ENCODE peak calls at places on chromosomes 2 and 18, in ten cellular contexts. One of them, this sample, is unnamed.
A peak's percentile ranks its signal among the peaks of the same experiment; 100 is the strongest.

GRCh38 chr18:79779700-79780190 is 18.0 kb upstream of the KCNG2 start:
- DNase-seq in CD8-positive, alpha-beta memory T cell: no peak
- DNase-seq in naive thymus-derived CD4-positive, alpha-beta T cell: no peak
- DNase-seq in HL-60: no peak
- DNase-seq in SJSA1: no peak
- DNase-seq in HFF-Myc: no peak
- DNase-seq in IMR-90: no peak
- DNase-seq in left ventricle myocardium inferior: no peak
- DNase-seq in stomach: no peak
- DNase-seq in neuronal stem cell: no peak
- DNase-seq in this sample: no peak

GRCh38 chr2:196598846-196599245 is 40.7 kb upstream of the CCDC150 start:
- DNase-seq in HFF-Myc: no peak
- DNase-seq in left ventricle myocardium inferior: no peak
- DNase-seq in naive thymus-derived CD4-positive, alpha-beta T cell: no peak
- DNase-seq in stomach: no peak
- DNase-seq in neuronal stem cell: no peak
- DNase-seq in HL-60: no peak
- DNase-seq in IMR-90: peak; percentile 68
- DNase-seq in CD8-positive, alpha-beta memory T cell: no peak
- DNase-seq in SJSA1: no peak
- DNase-seq in this sample: no peak

GRCh38 chr2:66570471-66570870 is 135.5 kb downstream of the MEIS1 start:
- DNase-seq in SJSA1: no peak
- DNase-seq in CD8-positive, alpha-beta memory T cell: no peak
- DNase-seq in HL-60: no peak
- DNase-seq in neuronal stem cell: no peak
- DNase-seq in HFF-Myc: no peak
- DNase-seq in left ventricle myocardium inferior: no peak
- DNase-seq in IMR-90: no peak
- DNase-seq in naive thymus-derived CD4-positive, alpha-beta T cell: no peak
- DNase-seq in stomach: no peak
- DNase-seq in this sample: no peak

GRCh38 chr18:43192408-43192807 is 76.9 kb upstream of the RIT2 start:
- DNase-seq in SJSA1: no peak
- DNase-seq in left ventricle myocardium inferior: no peak
- DNase-seq in IMR-90: no peak
- DNase-seq in neuronal stem cell: no peak
- DNase-seq in HL-60: no peak
- DNase-seq in HFF-Myc: no peak
- DNase-seq in CD8-positive, alpha-beta memory T cell: no peak
- DNase-seq in naive thymus-derived CD4-positive, alpha-beta T cell: no peak
- DNase-seq in stomach: no peak
- DNase-seq in this sample: no peak

GRCh38 chr2:166961933-166962332 is 73.7 kb downstream of the XIRP2 start:
- DNase-seq in IMR-90: peak; percentile 12
- DNase-seq in neuronal stem cell: no peak
- DNase-seq in HFF-Myc: no peak
- DNase-seq in SJSA1: no peak
- DNase-seq in HL-60: no peak
- DNase-seq in CD8-positive, alpha-beta memory T cell: no peak
- DNase-seq in naive thymus-derived CD4-positive, alpha-beta T cell: no peak
- DNase-seq in left ventricle myocardium inferior: no peak
- DNase-seq in stomach: no peak
- DNase-seq in this sample: no peak

GRCh38 chr2:96977631-96978195 is 8.7 kb downstream of the FAM178B start:
- DNase-seq in HL-60: no peak
- DNase-seq in stomach: no peak
- DNase-seq in HFF-Myc: peak; percentile 12
- DNase-seq in neuronal stem cell: no peak
- DNase-seq in IMR-90: peak; percentile 79
- DNase-seq in CD8-positive, alpha-beta memory T cell: no peak
- DNase-seq in naive thymus-derived CD4-positive, alpha-beta T cell: no peak
- DNase-seq in left ventricle myocardium inferior: no peak
- DNase-seq in SJSA1: no peak
- DNase-seq in this sample: no peak

GRCh38 chr2:33212151-33212550 is 264.3 kb upstream of the RASGRP3 start:
- DNase-seq in IMR-90: peak; percentile 98
- DNase-seq in HFF-Myc: no peak
- DNase-seq in HL-60: no peak
- DNase-seq in SJSA1: peak; percentile 69
- DNase-seq in naive thymus-derived CD4-positive, alpha-beta T cell: no peak
- DNase-seq in stomach: no peak
- DNase-seq in left ventricle myocardium inferior: no peak
- DNase-seq in CD8-positive, alpha-beta memory T cell: no peak
- DNase-seq in neuronal stem cell: no peak
- DNase-seq in this sample: no peak

GRCh38 chr2:108820439-108820838 is 33.9 kb downstream of the CCDC138 start:
- DNase-seq in SJSA1: no peak
- DNase-seq in HFF-Myc: no peak
- DNase-seq in CD8-positive, alpha-beta memory T cell: no peak
- DNase-seq in naive thymus-derived CD4-positive, alpha-beta T cell: no peak
- DNase-seq in left ventricle myocardium inferior: no peak
- DNase-seq in stomach: no peak
- DNase-seq in HL-60: no peak
- DNase-seq in IMR-90: no peak
- DNase-seq in neuronal stem cell: no peak
- DNase-seq in this sample: no peak

DNA sequence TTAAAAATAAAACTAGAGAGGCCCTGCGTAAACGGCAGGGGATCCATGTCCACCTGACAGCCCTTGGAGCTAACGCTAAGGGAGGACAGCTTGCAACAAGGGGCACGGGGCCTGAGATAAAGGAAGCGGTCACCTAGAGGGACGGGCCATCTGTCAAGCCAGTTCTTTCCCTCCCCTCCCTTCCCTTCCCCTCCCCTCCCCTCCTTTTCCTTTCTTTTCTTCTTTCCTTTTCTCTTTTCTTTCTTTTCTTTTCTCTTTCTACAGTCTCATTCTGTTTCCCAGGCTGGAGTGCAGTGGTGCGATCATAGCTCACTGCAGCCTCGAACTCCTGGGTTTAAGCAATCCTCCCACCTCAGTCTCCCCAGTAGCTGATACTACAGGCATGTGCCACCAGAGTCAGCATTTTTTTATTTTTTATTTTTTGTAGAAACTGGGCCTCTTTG is 34.5 kb upstream of the CTAGE1 start:
- DNase-seq in HL-60: no peak
- DNase-seq in stomach: no peak
- DNase-seq in CD8-positive, alpha-beta memory T cell: no peak
- DNase-seq in SJSA1: no peak
- DNase-seq in neuronal stem cell: no peak
- DNase-seq in left ventricle myocardium inferior: no peak
- DNase-seq in IMR-90: no peak
- DNase-seq in HFF-Myc: no peak
- DNase-seq in naive thymus-derived CD4-positive, alpha-beta T cell: no peak
- DNase-seq in this sample: no peak
- H3K4me3 ChIP-seq in HL-60: no peak overlapping the region
- H3K4me3 ChIP-seq in stomach: no peak overlapping the region
- H3K4me3 ChIP-seq in CD8-positive, alpha-beta memory T cell: no peak overlapping the region
- H3K4me3 ChIP-seq in SJSA1: no peak overlapping the region
- H3K4me3 ChIP-seq in neuronal stem cell: no peak overlapping the region
- H3K4me3 ChIP-seq in left ventricle myocardium inferior: no peak overlapping the region
- H3K4me3 ChIP-seq in IMR-90: no peak overlapping the region
- H3K4me3 ChIP-seq in HFF-Myc: no peak overlapping the region
- H3K4me3 ChIP-seq in naive thymus-derived CD4-positive, alpha-beta T cell: no peak overlapping the region
- H3K4me3 ChIP-seq in this sample: no peak overlapping the region

GRCh38 chr2:152395132-152396024 is 60.4 kb downstream of the FMNL2 start:
- DNase-seq in left ventricle myocardium inferior: no peak
- DNase-seq in stomach: no peak
- DNase-seq in HFF-Myc: no peak
- DNase-seq in IMR-90: peak; percentile 34
- DNase-seq in neuronal stem cell: no peak
- DNase-seq in naive thymus-derived CD4-positive, alpha-beta T cell: no peak
- DNase-seq in HL-60: no peak
- DNase-seq in CD8-positive, alpha-beta memory T cell: no peak
- DNase-seq in SJSA1: no peak
- DNase-seq in this sample: no peak
- H3K4me3 ChIP-seq in left ventricle myocardium inferior: peak overlapping the region; percentile 45
- H3K4me3 ChIP-seq in stomach: peak overlapping the region; percentile 10
- H3K4me3 ChIP-seq in HFF-Myc: no peak overlapping the region
- H3K4me3 ChIP-seq in IMR-90: no peak overlapping the region
- H3K4me3 ChIP-seq in neuronal stem cell: no peak overlapping the region
- H3K4me3 ChIP-seq in naive thymus-derived CD4-positive, alpha-beta T cell: no peak overlapping the region
- H3K4me3 ChIP-seq in HL-60: no peak overlapping the region
- H3K4me3 ChIP-seq in CD8-positive, alpha-beta memory T cell: no peak overlapping the region
- H3K4me3 ChIP-seq in SJSA1: peak overlapping the region; percentile 28
- H3K4me3 ChIP-seq in this sample: no peak overlapping the region

GRCh38 chr2:240255165-240255491 is 114.7 kb upstream of the OTOS start:
- DNase-seq in stomach: peak; percentile 23
- DNase-seq in left ventricle myocardium inferior: no peak
- DNase-seq in IMR-90: no peak
- DNase-seq in naive thymus-derived CD4-positive, alpha-beta T cell: no peak
- DNase-seq in neuronal stem cell: no peak
- DNase-seq in CD8-positive, alpha-beta memory T cell: no peak
- DNase-seq in HFF-Myc: no peak
- DNase-seq in HL-60: no peak
- DNase-seq in SJSA1: no peak
- DNase-seq in this sample: no peak
- H3K4me3 ChIP-seq in stomach: no peak overlapping the region
- H3K4me3 ChIP-seq in left ventricle myocardium inferior: peak overlapping the region; percentile 19
- H3K4me3 ChIP-seq in IMR-90: no peak overlapping the region
- H3K4me3 ChIP-seq in naive thymus-derived CD4-positive, alpha-beta T cell: no peak overlapping the region
- H3K4me3 ChIP-seq in neuronal stem cell: no peak overlapping the region
- H3K4me3 ChIP-seq in CD8-positive, alpha-beta memory T cell: no peak overlapping the region
- H3K4me3 ChIP-seq in HFF-Myc: no peak overlapping the region
- H3K4me3 ChIP-seq in HL-60: no peak overlapping the region
- H3K4me3 ChIP-seq in SJSA1: no peak overlapping the region
- H3K4me3 ChIP-seq in this sample: no peak overlapping the region

GRCh38 chr2:226971029-226971584 is 135.3 kb downstream of the RHBDD1 start:
- DNase-seq in SJSA1: no peak
- DNase-seq in HL-60: no peak
- DNase-seq in HFF-Myc: no peak
- DNase-seq in neuronal stem cell: no peak
- DNase-seq in IMR-90: no peak
- DNase-seq in CD8-positive, alpha-beta memory T cell: no peak
- DNase-seq in left ventricle myocardium inferior: no peak
- DNase-seq in naive thymus-derived CD4-positive, alpha-beta T cell: no peak
- DNase-seq in stomach: no peak
- DNase-seq in this sample: no peak
- H3K4me3 ChIP-seq in SJSA1: no peak overlapping the region
- H3K4me3 ChIP-seq in HL-60: no peak overlapping the region
- H3K4me3 ChIP-seq in HFF-Myc: no peak overlapping the region
- H3K4me3 ChIP-seq in neuronal stem cell: no peak overlapping the region
- H3K4me3 ChIP-seq in IMR-90: no peak overlapping the region
- H3K4me3 ChIP-seq in CD8-positive, alpha-beta memory T cell: no peak overlapping the region
- H3K4me3 ChIP-seq in left ventricle myocardium inferior: no peak overlapping the region
- H3K4me3 ChIP-seq in naive thymus-derived CD4-positive, alpha-beta T cell: no peak overlapping the region
- H3K4me3 ChIP-seq in stomach: no peak overlapping the region
- H3K4me3 ChIP-seq in this sample: peak overlapping the region; percentile 4

GRCh38 chr18:46061796-46062195 is 10.3 kb downstream of the PSTPIP2 start:
- DNase-seq in stomach: no peak
- DNase-seq in IMR-90: no peak
- DNase-seq in HL-60: no peak
- DNase-seq in CD8-positive, alpha-beta memory T cell: no peak
- DNase-seq in SJSA1: no peak
- DNase-seq in neuronal stem cell: no peak
- DNase-seq in HFF-Myc: no peak
- DNase-seq in left ventricle myocardium inferior: no peak
- DNase-seq in naive thymus-derived CD4-positive, alpha-beta T cell: no peak
- DNase-seq in this sample: no peak
- H3K4me3 ChIP-seq in stomach: no peak overlapping the region
- H3K4me3 ChIP-seq in IMR-90: no peak overlapping the region
- H3K4me3 ChIP-seq in HL-60: no peak overlapping the region
- H3K4me3 ChIP-seq in CD8-positive, alpha-beta memory T cell: no peak overlapping the region
- H3K4me3 ChIP-seq in SJSA1: no peak overlapping the region
- H3K4me3 ChIP-seq in neuronal stem cell: no peak overlapping the region
- H3K4me3 ChIP-seq in HFF-Myc: no peak overlapping the region
- H3K4me3 ChIP-seq in left ventricle myocardium inferior: no peak overlapping the region
- H3K4me3 ChIP-seq in naive thymus-derived CD4-positive, alpha-beta T cell: no peak overlapping the region
- H3K4me3 ChIP-seq in this sample: no peak overlapping the region

GRCh38 chr2:232367016-232367415 is 11.5 kb upstream of the ALPP start:
- DNase-seq in HL-60: no peak
- DNase-seq in SJSA1: no peak
- DNase-seq in CD8-positive, alpha-beta memory T cell: no peak
- DNase-seq in neuronal stem cell: no peak
- DNase-seq in naive thymus-derived CD4-positive, alpha-beta T cell: no peak
- DNase-seq in HFF-Myc: no peak
- DNase-seq in stomach: no peak
- DNase-seq in IMR-90: no peak
- DNase-seq in left ventricle myocardium inferior: no peak
- DNase-seq in this sample: no peak

GRCh38 chr2:232365621-232366321 is 12.8 kb upstream of the ALPP start:
- DNase-seq in neuronal stem cell: no peak
- DNase-seq in CD8-positive, alpha-beta memory T cell: no peak
- DNase-seq in IMR-90: peak; percentile 21
- DNase-seq in stomach: no peak
- DNase-seq in HL-60: peak; percentile 21
- DNase-seq in SJSA1: no peak
- DNase-seq in HFF-Myc: no peak
- DNase-seq in left ventricle myocardium inferior: no peak
- DNase-seq in naive thymus-derived CD4-positive, alpha-beta T cell: no peak
- DNase-seq in this sample: no peak

GRCh38 chr2:232361646-232362045 is 16.9 kb upstream of the ALPP start:
- DNase-seq in HFF-Myc: no peak
- DNase-seq in SJSA1: no peak
- DNase-seq in left ventricle myocardium inferior: no peak
- DNase-seq in IMR-90: no peak
- DNase-seq in stomach: no peak
- DNase-seq in naive thymus-derived CD4-positive, alpha-beta T cell: no peak
- DNase-seq in neuronal stem cell: no peak
- DNase-seq in CD8-positive, alpha-beta memory T cell: no peak
- DNase-seq in HL-60: no peak
- DNase-seq in this sample: no peak

GRCh38 chr2:232362174-232362913 is 16.2 kb upstream of the ALPP start:
- DNase-seq in CD8-positive, alpha-beta memory T cell: no peak
- DNase-seq in HFF-Myc: no peak
- DNase-seq in IMR-90: no peak
- DNase-seq in neuronal stem cell: no peak
- DNase-seq in left ventricle myocardium inferior: no peak
- DNase-seq in stomach: no peak
- DNase-seq in SJSA1: no peak
- DNase-seq in naive thymus-derived CD4-positive, alpha-beta T cell: no peak
- DNase-seq in HL-60: no peak
- DNase-seq in this sample: no peak

DNA sequence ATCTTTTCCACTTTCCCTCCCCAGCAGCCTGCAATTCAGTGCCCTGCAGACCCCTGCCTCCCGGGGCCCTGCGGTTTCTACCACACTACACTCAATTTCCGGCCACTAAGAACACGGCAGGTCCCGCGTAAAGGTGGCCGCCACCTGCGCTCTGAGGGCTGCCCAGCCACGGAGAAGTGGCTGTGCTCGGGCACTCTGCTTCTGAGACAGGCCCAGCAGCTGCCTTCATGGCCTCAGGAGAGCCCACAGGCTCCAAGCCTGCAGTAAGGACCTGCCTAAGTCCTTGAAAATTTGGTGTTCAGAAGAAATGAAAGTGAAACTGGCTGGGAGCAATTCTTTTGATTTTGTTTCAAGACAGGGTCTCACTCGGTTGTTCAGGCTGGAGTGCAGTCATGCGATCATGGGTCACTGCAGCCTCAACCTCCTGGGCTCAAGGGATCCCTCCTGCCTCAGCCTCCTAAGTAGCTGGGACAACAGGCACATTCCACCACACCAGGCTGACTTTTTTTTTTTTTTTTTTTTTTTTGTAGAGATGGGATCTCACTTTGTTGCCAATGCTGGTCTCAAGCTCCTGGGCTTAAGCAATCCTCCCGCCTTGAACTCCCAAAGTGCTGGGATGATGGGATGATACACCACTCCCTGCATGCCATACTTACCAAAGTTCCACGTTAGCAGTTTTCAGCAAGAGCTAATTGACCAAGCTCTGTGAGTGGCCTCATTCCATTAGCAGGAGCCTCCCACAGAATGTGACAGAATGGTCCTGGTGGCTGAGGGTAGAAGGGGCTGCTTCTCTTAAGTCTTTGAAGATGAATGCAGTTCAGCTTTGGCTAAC is 14.6 kb upstream of the ALPP start:
- DNase-seq in CD8-positive, alpha-beta memory T cell: no peak
- DNase-seq in HFF-Myc: no peak
- DNase-seq in IMR-90: peak; percentile 26
- DNase-seq in left ventricle myocardium inferior: no peak
- DNase-seq in naive thymus-derived CD4-positive, alpha-beta T cell: peak; percentile 39
- DNase-seq in stomach: no peak
- DNase-seq in SJSA1: no peak
- DNase-seq in neuronal stem cell: no peak
- DNase-seq in HL-60: no peak
- DNase-seq in this sample: peak; percentile 55
- H3K4me3 ChIP-seq in CD8-positive, alpha-beta memory T cell: peak overlapping the region; percentile 59
- H3K4me3 ChIP-seq in HFF-Myc: no peak overlapping the region
- H3K4me3 ChIP-seq in IMR-90: no peak overlapping the region
- H3K4me3 ChIP-seq in left ventricle myocardium inferior: no peak overlapping the region
- H3K4me3 ChIP-seq in naive thymus-derived CD4-positive, alpha-beta T cell: peak overlapping the region; percentile 47
- H3K4me3 ChIP-seq in stomach: peak overlapping the region; percentile 11
- H3K4me3 ChIP-seq in SJSA1: no peak overlapping the region
- H3K4me3 ChIP-seq in neuronal stem cell: no peak overlapping the region
- H3K4me3 ChIP-seq in HL-60: peak overlapping the region; percentile 12
- H3K4me3 ChIP-seq in this sample: no peak overlapping the region

This sample was measured in GM06990.